ENCODE peak calls at places on chromosomes 16 and 17, in six cellular contexts. P is tibial artery; G is activated CD4-positive, CD25-positive, alpha-beta regulatory T cell; B is memory B cell; F is CD8-positive, alpha-beta memory T cell; D is GM12891. M is an unnamed sample.

GRCh38 chr17:78919816-78920516 is 5.2 kb downstream of the TIMP2 start:
- DNase-seq in F (no peak), D (no peak), G (no peak), B (no peak), P (no peak), M (no peak)

GRCh38 chr16:3673201-3673600 is 18.7 kb downstream of the DNASE1 start:
- DNase-seq in F (no peak), P (no peak), G (no peak), D (no peak), B (no peak), M (no peak)

GRCh38 chr17:45346255-45347015 is 29.6 kb upstream of the MAP3K14 start:
- DNase-seq in F (no peak), G (no peak), B (no peak), D (no peak), P (no peak), M (no peak)

GRCh38 chr17:32489320-32490100 is 2.7 kb downstream of the CDK5R1 start:
- DNase-seq in B (no peak), F (no peak), D (no peak), G (no peak), P (no peak), M (no peak)

GRCh38 chr17:17236295-17237025 is 508 bp downstream of the FLCN start:
- DNase-seq in D (no peak), G (no peak), P (no peak), B (no peak), F (no peak), M (peak; percentile 52)

GRCh38 chr16:35011-35775 is 18.2 kb downstream of the POLR3K start:
- DNase-seq in F (no peak), G (no peak), B (peak; percentile 50), P (no peak), D (no peak), M (no peak)

GRCh38 chr16:69615528-69615927 is 49.8 kb downstream of the NFAT5 start:
- DNase-seq in P (no peak), B (no peak), D (no peak), F (no peak), G (no peak), M (no peak)

GRCh38 chr17:55285340-55286301 is 20.9 kb downstream of the HLF start:
- DNase-seq in G (no peak), D (no peak), P (peak; percentile 98), F (no peak), B (no peak), M (peak; percentile 54)

GRCh38 chr17:8935194-8935593 is 30.3 kb downstream of the PIK3R5 start:
- DNase-seq in B (no peak), G (peak; percentile 25), P (no peak), D (no peak), F (no peak), M (no peak)

GRCh38 chr16:79618712-79619050 is 18.1 kb upstream of the MAF start:
- DNase-seq in F (no peak), D (no peak), P (no peak), B (no peak), G (no peak), M (no peak)

GRCh38 chr17:17567631-17568030 is 23.9 kb downstream of the PEMT start:
- DNase-seq in B (no peak), D (no peak), F (no peak), P (peak; percentile 88), G (no peak), M (no peak)

GRCh38 chr16:72369273-72369672 is 197.3 kb upstream of the PMFBP1 start:
- DNase-seq in D (no peak), F (no peak), G (no peak), B (no peak), P (no peak), M (no peak)

GRCh38 chr17:56630202-56630601 is 36.7 kb downstream of the NOG start:
- DNase-seq in D (no peak), G (no peak), P (no peak), F (no peak), B (no peak), M (no peak)

GRCh38 chr17:41326173-41327145 is 10.9 kb upstream of the KRTAP17-1 start:
- DNase-seq in D (no peak), P (no peak), F (peak; percentile 54), G (no peak), B (no peak), M (no peak)

GRCh38 chr16:82694239-82694874 is 67.6 kb downstream of the CDH13 start:
- DNase-seq in D (no peak), B (no peak), G (no peak), F (no peak), P (no peak), M (no peak)

GRCh38 chr17:37676115-37676925 is 33.1 kb upstream of the DDX52 start:
- DNase-seq in P (no peak), G (no peak), D (no peak), B (no peak), F (no peak), M (no peak)

GRCh38 chr16:56675685-56676210 is 6.1 kb downstream of the MT1H start:
- DNase-seq in P (no peak), F (peak; percentile 63), B (no peak), D (no peak), G (peak; percentile 16), M (no peak)

GRCh38 chr16:21663889-21664647 is at the start of gene OTOA:
- DNase-seq in D (no peak), F (peak; percentile 25), B (peak; percentile 33), G (no peak), P (no peak), M (peak; percentile 5)

GRCh38 chr17:12133183-12133582 is 112.5 kb downstream of the MAP2K4 start:
- DNase-seq in P (no peak), D (no peak), B (no peak), F (no peak), G (no peak), M (no peak)

GRCh38 chr16:84541999-84542876 is 37.8 kb upstream of the MEAK7 start:
- DNase-seq in F (no peak), P (no peak), B (no peak), G (no peak), D (no peak), M (no peak)

GRCh38 chr16:68711421-68712139 is 25.5 kb upstream of the CDH1 start:
- DNase-seq in P (no peak), B (no peak), F (no peak), G (no peak), D (no peak), M (no peak)

M was measured in NCI-H1417.